ENCODE peak calls at places on chromosomes 3 and 15, in four cellular contexts. D, Q, E and V are unnamed samples. For H3K4me1, the result is how much of the 10 kb centered on the place peaks cover.

GRCh38 chr3:133444071-133444774 is 44.4 kb downstream of the BFSP2 start:
- DNase-seq in Q (no peak), D (no peak), E (no peak), V (peak)

GRCh38 chr3:57261119-57261518 is 31.4 kb downstream of the ASB14 start:
- DNase-seq in D (no peak), Q (no peak), E (no peak), V (no peak)

GRCh38 chr3:69838696-69839515 is 99.6 kb downstream of the MITF start:
- DNase-seq in E (no peak), D (no peak), Q (no peak), V (no peak)

GRCh38 chr3:86934851-86935250 is 56.1 kb downstream of the VGLL3 start:
- DNase-seq in E (no peak), D (no peak), Q (no peak), V (no peak)

GRCh38 chr15:31241888-31242287 is 84.7 kb upstream of the KLF13 start:
- DNase-seq in D (no peak), E (no peak), Q (no peak), V (no peak)

GRCh38 chr3:160564205-160564922 is 1.0 kb downstream of the KPNA4 start:
- DNase-seq in Q (no peak), D (no peak), E (no peak), V (peak)

GRCh38 chr15:27095809-27096580 is 125.0 kb downstream of the GABRG3 start:
- DNase-seq in E (no peak), D (no peak), Q (no peak), V (no peak)

GRCh38 chr15:101500865-101501551 is 11.5 kb upstream of the PCSK6 start:
- DNase-seq in D (no peak), E (no peak), Q (no peak), V (no peak)

GRCh38 chr3:144590854-144591253 is 619.2 kb downstream of the DIPK2A start:
- DNase-seq in Q (no peak), D (no peak), E (peak), V (no peak)

GRCh38 chr3:111956995-111957736 is 21.7 kb upstream of the ABHD10 start:
- DNase-seq in D (no peak), E (peak), Q (no peak), V (no peak)

GRCh38 chr3:186281172-186281571 is 80.9 kb downstream of the DGKG start:
- DNase-seq in Q (no peak), E (no peak), D (no peak), V (no peak)

GRCh38 chr3:107211608-107212007 is 165.6 kb upstream of the CCDC54 start:
- DNase-seq in Q (no peak), E (no peak), D (no peak), V (no peak)

GRCh38 chr15:68729789-68730201 is 90.9 kb downstream of the ANP32A start:
- DNase-seq in D (no peak), Q (no peak), E (no peak), V (no peak)

GRCh38 chr15:29860872-29861271 is 38.6 kb upstream of the TJP1 start:
- DNase-seq in E (no peak), Q (no peak), D (no peak), V (no peak)

GRCh38 chr15:20351448-20351961 is 190.1 kb downstream of the GOLGA6L6 start:
- DNase-seq in D (no peak), E (no peak), Q (no peak), V (no peak)

GRCh38 chr15:97684249-97684648 is 276.3 kb upstream of the ARRDC4 start:
- DNase-seq in Q (no peak), D (no peak), E (no peak), V (no peak)

GRCh38 chr3:52077376-52077775 is 21.0 kb upstream of the DUSP7 start:
- DNase-seq in E (no peak), Q (no peak), D (no peak), V (no peak)

GRCh38 chr15:33430564-33430963 is 119.8 kb downstream of the RYR3 start:
- DNase-seq in D (no peak), Q (no peak), E (no peak), V (no peak)

GRCh38 chr15:70127288-70127746 is 29.6 kb upstream of the TLE3 start:
- DNase-seq in E (no peak), D (no peak), Q (no peak), V (peak)

GRCh38 chr15:70128757-70129140 is 31.0 kb upstream of the TLE3 start:
- DNase-seq in E (no peak), Q (no peak), D (no peak), V (no peak)

GRCh38 chr15:70125605-70126004 is 27.9 kb upstream of the TLE3 start:
- DNase-seq in D (no peak), E (no peak), Q (no peak), V (no peak)

GRCh38 chr15:70127797-70128756 is 30.4 kb upstream of the TLE3 start:
- DNase-seq in D (no peak), Q (no peak), E (no peak), V (no peak)

DNA sequence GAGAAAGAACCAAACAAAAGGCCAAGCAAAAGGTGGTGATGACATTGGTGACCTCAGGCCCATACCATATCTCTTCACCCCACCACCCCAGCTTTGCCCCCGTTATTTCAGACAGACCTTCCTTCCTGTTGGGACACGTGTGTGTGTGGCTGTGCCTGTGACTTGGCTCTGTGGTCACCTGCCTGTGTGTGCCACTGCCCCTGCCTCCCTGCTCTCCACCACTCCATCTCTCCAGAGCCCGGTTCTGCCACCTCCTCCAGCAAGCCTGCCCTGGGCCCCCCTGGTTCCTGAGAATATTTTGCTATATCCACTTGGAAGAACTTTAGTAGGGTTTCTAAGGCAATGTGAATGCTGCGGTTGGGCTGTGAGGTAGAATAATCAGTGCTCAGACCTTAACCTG is 28.7 kb upstream of the TLE3 start:
- DNase-seq in D (no peak), Q (no peak), E (no peak), V (no peak)
- H3K4me1 ChIP-seq in D (under half), Q (under half), E (under half), V (half or more)

GRCh38 chr3:151372063-151372820 is 12.3 kb downstream of the P2RY12 start:
- DNase-seq in E (no peak), Q (no peak), D (no peak), V (no peak)

GRCh38 chr3:151362798-151363197 is 21.8 kb downstream of the P2RY12 start:
- DNase-seq in E (no peak), Q (no peak), D (no peak), V (no peak)

GRCh38 chr3:151371531-151371930 is 13.0 kb downstream of the P2RY12 start:
- DNase-seq in E (no peak), D (no peak), Q (no peak), V (no peak)

GRCh38 chr3:151367448-151367847 is 17.1 kb downstream of the P2RY12 start:
- DNase-seq in D (no peak), Q (no peak), E (no peak), V (no peak)

GRCh38 chr3:151366993-151367392 is 17.6 kb downstream of the P2RY12 start:
- DNase-seq in Q (no peak), D (no peak), E (no peak), V (no peak)
- TF ChIP-seq ZNF274 in Q (no peak), D (no peak), E (no peak), V (no peak)

GRCh38 chr3:48693826-48694225 is 8.1 kb upstream of the NCKIPSD start:
- DNase-seq in D (no peak), Q (no peak), E (no peak), V (no peak)

GRCh38 chr3:48694610-48695051 is 8.9 kb upstream of the NCKIPSD start:
- DNase-seq in E (no peak), D (no peak), Q (no peak), V (no peak)

GRCh38 chr3:48692551-48692950 is 6.8 kb upstream of the NCKIPSD start:
- DNase-seq in E (no peak), D (no peak), Q (no peak), V (no peak)

GRCh38 chr3:48696156-48696555 is 10.4 kb upstream of the NCKIPSD start:
- DNase-seq in D (no peak), E (no peak), Q (no peak), V (no peak)

GRCh38 chr3:48695113-48695753 is 9.5 kb upstream of the NCKIPSD start:
- DNase-seq in D (peak), Q (no peak), E (peak), V (no peak)
- TF ChIP-seq HDAC6 in D (no peak), Q (no peak), E (no peak), V (no peak)

DNA sequence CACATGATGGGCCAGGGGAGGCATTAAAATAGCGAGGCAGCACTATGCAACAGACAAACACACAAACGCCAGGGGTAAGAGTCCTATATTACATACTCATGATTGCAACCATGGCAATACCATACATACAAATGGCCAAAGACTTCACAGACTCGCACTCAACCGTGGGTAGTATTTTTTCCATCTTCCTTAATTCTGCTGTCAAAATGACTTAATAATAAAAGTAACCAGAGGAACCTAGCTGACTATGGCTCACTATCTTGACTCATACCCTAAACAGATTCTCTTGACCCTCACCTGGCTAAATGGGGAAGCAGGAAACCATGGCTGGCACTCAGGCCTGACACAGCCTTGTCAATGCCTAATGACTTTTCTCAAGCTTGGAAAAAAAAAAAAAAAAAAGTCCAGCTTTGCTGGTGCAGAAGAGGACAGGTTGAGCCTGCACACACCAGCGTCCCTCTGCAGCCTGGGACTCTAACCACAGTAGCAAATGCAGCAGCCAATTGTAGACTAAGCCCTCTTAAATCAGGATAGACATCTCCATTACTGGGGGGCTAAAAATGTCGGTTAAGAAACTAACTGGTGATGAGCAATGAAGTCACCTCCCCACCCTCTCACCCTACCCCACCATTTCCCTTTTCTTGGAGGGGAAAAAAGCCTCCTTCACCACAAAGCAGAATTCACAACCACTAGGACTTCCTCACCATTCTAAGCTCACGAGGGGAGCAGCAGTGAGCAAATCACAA is 23.1 kb downstream of the CCDC12 start:
- DNase-seq in D (no peak), E (no peak), Q (no peak), V (no peak)
- H3K4me1 ChIP-seq in D (half or more), E (under half), Q (half or more), V (half or more)

DNA sequence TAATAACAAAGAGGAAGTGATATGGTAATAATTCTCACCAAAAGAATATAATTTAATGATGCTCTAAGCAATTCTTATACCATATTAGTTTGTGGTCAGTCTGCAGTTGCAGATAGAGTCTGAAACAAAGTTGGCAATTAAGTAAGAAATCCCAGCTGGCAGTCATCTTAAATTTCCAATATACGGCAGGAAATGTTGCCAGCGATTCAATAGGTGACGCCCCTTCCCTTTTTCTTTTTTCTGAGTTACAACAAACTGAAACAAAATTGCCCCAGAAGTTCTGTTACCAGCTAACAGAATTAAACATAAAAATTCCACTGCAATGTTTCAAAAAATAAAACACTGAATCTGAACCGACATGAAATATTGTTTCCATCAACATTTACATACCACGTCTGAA is 26.7 kb downstream of the LRRFIP2 start:
- DNase-seq in E (no peak), Q (no peak), D (no peak), V (no peak)
- TF ChIP-seq ZNF274 in E (no peak), Q (no peak), D (no peak), V (no peak)

DNA sequence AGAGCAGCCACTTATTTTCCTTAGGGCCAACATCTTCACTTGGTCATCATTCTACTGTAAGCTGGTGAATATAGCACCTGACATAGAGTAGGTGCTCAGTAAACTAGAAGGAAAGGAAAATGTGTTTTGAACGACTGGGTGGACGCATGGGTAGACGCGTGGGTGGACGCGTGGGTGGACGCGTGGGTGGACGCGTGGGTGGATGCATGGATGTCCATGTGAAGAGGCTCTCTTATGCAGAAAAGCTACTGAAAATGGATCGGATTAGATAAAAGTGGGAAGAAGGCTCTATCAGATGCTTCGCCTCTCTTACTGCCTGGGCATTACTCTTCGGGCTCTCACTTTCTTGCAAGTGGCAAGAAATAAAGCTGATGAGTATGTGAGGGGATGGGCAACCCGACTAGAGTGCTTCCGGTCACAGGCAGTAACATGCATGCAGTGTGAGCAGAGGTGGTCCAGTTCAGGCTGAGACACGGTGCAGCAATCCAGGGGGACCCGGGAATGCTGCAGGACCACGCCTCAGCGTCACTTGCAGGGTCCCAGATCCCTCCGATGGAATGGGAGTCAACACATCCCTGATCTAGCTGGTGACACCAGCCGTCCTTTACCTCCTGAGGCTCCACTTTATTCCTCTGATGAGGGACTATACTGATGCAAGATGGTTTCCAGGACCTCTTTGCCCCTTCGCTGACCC is 138.0 kb upstream of the MEF2A start:
- DNase-seq in E (no peak), D (no peak), Q (no peak), V (no peak)
- TF ChIP-seq HDAC6 in E (no peak), D (no peak), Q (no peak), V (no peak)